ENCODE peak calls at places on chromosomes 12 and 14, in six cellular contexts. V is T-helper 1 cell, T is NCI-H460, B is non-pigmented ciliary epithelial cell, J is fibroblast of mammary gland, S is thoracic aorta. L is an unnamed sample.

GRCh38 chr12:73892181-73892580 is 645.5 kb upstream of the ATXN7L3B start:
- DNase-seq in J (peak; percentile 4), V (no peak), B (peak; percentile 13), S (no peak), T (no peak), L (no peak)

GRCh38 chr12:5499566-5500325 is 67.8 kb downstream of the NTF3 start:
- DNase-seq in V (no peak), S (no peak), J (no peak), B (peak; percentile 30), T (no peak), L (no peak)

GRCh38 chr12:47941475-47942326 is 21.7 kb upstream of the TMEM106C start:
- DNase-seq in V (no peak), T (no peak), J (no peak), B (no peak), S (no peak), L (no peak)

GRCh38 chr12:31390991-31391390 is 65.0 kb upstream of the SINHCAF start:
- DNase-seq in S (no peak), B (no peak), J (no peak), T (no peak), V (no peak), L (no peak)

GRCh38 chr12:100743060-100743459 is 51.5 kb upstream of the ANO4 start:
- DNase-seq in B (no peak), S (no peak), J (no peak), T (no peak), V (no peak), L (no peak)

GRCh38 chr12:47775100-47775911 is 2.3 kb downstream of the SLC48A1 start:
- DNase-seq in T (no peak), S (no peak), B (no peak), J (peak; percentile 45), V (no peak), L (no peak)

GRCh38 chr12:108570743-108571603 is 8.6 kb downstream of the ISCU start:
- DNase-seq in V (no peak), T (no peak), S (no peak), J (peak; percentile 79), B (no peak), L (no peak)

GRCh38 chr12:46908236-46908935 is 82.6 kb upstream of the SLC38A4 start:
- DNase-seq in J (peak; percentile 52), T (no peak), S (no peak), B (no peak), V (no peak), L (no peak)

GRCh38 chr12:112294793-112295192 is 87.4 kb downstream of the HECTD4 start:
- DNase-seq in V (no peak), B (no peak), S (no peak), J (peak; percentile 34), T (peak; percentile 6), L (no peak)

GRCh38 chr12:102144221-102144620 is 24.2 kb downstream of the PARPBP start:
- DNase-seq in J (no peak), B (no peak), T (no peak), S (no peak), V (no peak), L (no peak)

GRCh38 chr12:51086933-51087332 is 3.5 kb upstream of the CSRNP2 start:
- DNase-seq in B (no peak), J (no peak), T (no peak), S (no peak), V (no peak), L (no peak)

GRCh38 chr12:15834575-15834974 is 45.4 kb upstream of the EPS8 start:
- DNase-seq in S (no peak), B (no peak), J (peak; percentile 31), V (no peak), T (no peak), L (no peak)

GRCh38 chr12:54425696-54426095 is 6.6 kb upstream of the ITGA5 start:
- DNase-seq in B (no peak), J (peak; percentile 60), V (no peak), S (no peak), T (no peak), L (no peak)

GRCh38 chr14:31945074-31945613 is 132.0 kb upstream of the ARHGAP5 start:
- DNase-seq in T (no peak), V (no peak), J (no peak), B (no peak), S (no peak), L (no peak)

GRCh38 chr12:68538722-68539614 is 71.7 kb upstream of the RAP1B start:
- DNase-seq in B (no peak), S (peak; percentile 6), V (no peak), T (no peak), J (peak; percentile 70), L (peak; percentile 56)

GRCh38 chr12:89353188-89353822 is 1.0 kb upstream of the DUSP6 start:
- DNase-seq in S (no peak), V (peak; percentile 15), J (peak; percentile 40), T (peak; percentile 66), B (no peak), L (peak; percentile 64)

GRCh38 chr12:65879878-65880277 is 55.6 kb downstream of the HMGA2 start:
- DNase-seq in J (peak; percentile 88), B (peak; percentile 85), S (no peak), V (no peak), T (peak; percentile 8), L (no peak)

GRCh38 chr12:123808167-123808566 is 46.1 kb downstream of the DNAH10 start:
- DNase-seq in B (no peak), S (no peak), T (peak; percentile 36), V (no peak), J (peak; percentile 15), L (peak; percentile 27)

GRCh38 chr12:75724913-75725312 is 213.5 kb upstream of the KRR1 start:
- DNase-seq in V (no peak), J (peak; percentile 92), B (peak; percentile 59), S (no peak), T (no peak), L (peak; percentile 49)

GRCh38 chr14:103014466-103015319 is 42.7 kb downstream of the CDC42BPB start:
- DNase-seq in J (peak; percentile 77), V (no peak), S (no peak), B (no peak), T (no peak), L (no peak)

GRCh38 chr12:51323966-51324895 is at the start of gene BIN2:
- DNase-seq in J (no peak), B (no peak), S (no peak), V (peak; percentile 43), T (no peak), L (no peak)

GRCh38 chr12:93154753-93155475 is 222.8 kb upstream of the NUDT4 start:
- DNase-seq in J (peak; percentile 64), T (no peak), B (no peak), V (no peak), S (no peak), L (peak; percentile 26)

GRCh38 chr14:102907303-102907844 is 15.1 kb upstream of the AMN start:
- DNase-seq in T (no peak), S (no peak), B (no peak), J (no peak), V (no peak), L (no peak)

GRCh38 chr12:29415111-29415510 is 34.1 kb upstream of the ERGIC2 start:
- DNase-seq in V (no peak), S (no peak), T (no peak), B (no peak), J (no peak), L (no peak)

GRCh38 chr12:754871-755562 is 2.6 kb downstream of the WNK1 start:
- DNase-seq in B (no peak), V (no peak), S (no peak), T (peak; percentile 49), J (peak; percentile 81), L (peak; percentile 45)

GRCh38 chr12:99054601-99055128 is 409.6 kb downstream of the APAF1 start:
- DNase-seq in V (no peak), S (no peak), B (no peak), T (no peak), J (peak; percentile 1), L (no peak)

GRCh38 chr12:32302218-32302826 is 97.0 kb upstream of the FGD4 start:
- DNase-seq in J (peak; percentile 42), T (peak; percentile 21), V (no peak), B (no peak), S (no peak), L (peak; percentile 22)

GRCh38 chr12:49553512-49554088 is 14.3 kb downstream of the MCRS1 start:
- DNase-seq in B (no peak), S (no peak), T (peak; percentile 27), V (no peak), J (peak; percentile 16), L (no peak)

GRCh38 chr12:11694528-11694927 is 45.1 kb downstream of the ETV6 start:
- DNase-seq in B (no peak), T (no peak), S (no peak), V (no peak), J (no peak), L (no peak)

GRCh38 chr12:31594681-31595080 is 3.7 kb upstream of the DENND5B start:
- DNase-seq in B (no peak), T (no peak), J (no peak), V (no peak), S (no peak), L (no peak)

GRCh38 chr14:101578489-101578888 is 17.2 kb downstream of the DIO3 start:
- DNase-seq in B (no peak), V (no peak), J (no peak), T (no peak), S (no peak), L (no peak)

GRCh38 chr12:98274430-98275130 is 240.8 kb upstream of the TMPO start:
- DNase-seq in T (no peak), S (no peak), J (no peak), V (no peak), B (no peak), L (no peak)

GRCh38 chr14:68507544-68508081 is 285.3 kb downstream of the ZFP36L1 start:
- DNase-seq in B (no peak), V (peak; percentile 13), T (no peak), J (no peak), S (no peak), L (no peak)

GRCh38 chr14:101125719-101126375 is 222.3 kb upstream of the RTL1 start:
- DNase-seq in S (no peak), J (no peak), V (no peak), T (no peak), B (no peak), L (no peak)

GRCh38 chr12:68440068-68440581 is 108.0 kb upstream of the MDM1 start:
- DNase-seq in T (no peak), B (no peak), J (peak; percentile 59), S (no peak), V (no peak), L (no peak)

GRCh38 chr12:53063708-53064612 is 14.1 kb downstream of the TNS2 start:
- DNase-seq in T (no peak), V (no peak), J (peak; percentile 98), B (no peak), S (no peak), L (peak; percentile 42)

GRCh38 chr14:48731260-48731659 is 854.9 kb downstream of the RPS29 start:
- DNase-seq in S (no peak), J (no peak), T (no peak), B (no peak), V (no peak), L (no peak)

GRCh38 chr14:24058260-24058950 is 6.6 kb downstream of the CARMIL3 start:
- DNase-seq in V (no peak), S (peak; percentile 64), J (peak; percentile 74), T (peak; percentile 84), B (peak; percentile 19), L (peak; percentile 45)

L was measured in COLO829.